ENCODE peak calls at places on chromosomes 6 and 20, in six cellular contexts. Q is lung, E is colonic mucosa, F is BE2C, S is bronchial epithelial cell, D is uterus. Z is an unnamed sample. For H3K27me3, the result is how much of the 10 kb centered on the place peaks cover.

GRCh38 chr6:797479-798077 is 104.6 kb upstream of the EXOC2 start:
- DNase-seq in Q (peak), E (peak), F (peak), S (peak), D (no peak), Z (no peak)

GRCh38 chr6:167161895-167162467 is 4.2 kb upstream of the GPR31 start:
- DNase-seq in Q (no peak), E (no peak), F (no peak), S (peak), D (no peak), Z (no peak)

GRCh38 chr20:49562341-49563014 is 5.5 kb downstream of the PTGIS start:
- DNase-seq in Q (peak), E (peak), F (no peak), S (no peak), D (peak), Z (peak)

GRCh38 chr6:33768644-33769120 is 20.2 kb downstream of the LEMD2 start:
- DNase-seq in Q (peak), E (peak), F (peak), S (peak), D (peak), Z (peak)

GRCh38 chr6:149053848-149054558 is 263.5 kb upstream of the TAB2 start:
- DNase-seq in Q (no peak), E (no peak), F (no peak), S (no peak), D (no peak), Z (no peak)

GRCh38 chr6:166056637-166057036 is 111.0 kb downstream of the TBXT start:
- DNase-seq in Q (no peak), E (no peak), F (no peak), S (no peak), D (peak), Z (peak)

GRCh38 chr6:42453649-42454427 is 2.1 kb upstream of the TRERF1 start:
- DNase-seq in Q (no peak), E (peak), F (no peak), S (peak), D (peak), Z (peak)

GRCh38 chr20:62571667-62572344 is 70.5 kb upstream of the SLCO4A1 start:
- DNase-seq in Q (no peak), E (no peak), F (peak), S (no peak), D (no peak), Z (no peak)

GRCh38 chr6:106163446-106163965 is 77.4 kb downstream of the PRDM1 start:
- DNase-seq in Q (no peak), E (peak), F (no peak), S (no peak), D (peak), Z (no peak)

GRCh38 chr6:4504700-4505099 is 271.5 kb upstream of the CDYL start:
- DNase-seq in Q (no peak), E (no peak), F (no peak), S (no peak), D (no peak), Z (no peak)

GRCh38 chr6:14200047-14200446 is 82.5 kb downstream of the CD83 start:
- DNase-seq in Q (no peak), E (no peak), F (no peak), S (peak), D (no peak), Z (no peak)

GRCh38 chr6:20891161-20891560 is 356.9 kb downstream of the CDKAL1 start:
- DNase-seq in Q (no peak), E (no peak), F (no peak), S (peak), D (no peak), Z (no peak)

GRCh38 chr20:57335392-57335791 is 5.8 kb downstream of the SPO11 start:
- DNase-seq in Q (no peak), E (no peak), F (no peak), S (peak), D (no peak), Z (no peak)

GRCh38 chr6:101434601-101435000 is 41.1 kb downstream of the GRIK2 start:
- DNase-seq in Q (no peak), E (no peak), F (no peak), S (no peak), D (no peak), Z (no peak)

GRCh38 chr6:11830105-11830504 is 51.5 kb upstream of the ADTRP start:
- DNase-seq in Q (no peak), E (no peak), F (no peak), S (no peak), D (no peak), Z (no peak)

GRCh38 chr6:161273356-161273751 is 507 bp downstream of the AGPAT4 start:
- DNase-seq in Q (no peak), E (no peak), F (no peak), S (peak), D (no peak), Z (no peak)

GRCh38 chr6:148682990-148683389 is 63.8 kb upstream of the UST start:
- DNase-seq in Q (no peak), E (no peak), F (no peak), S (no peak), D (no peak), Z (no peak)

GRCh38 chr20:63317061-63317460 is 24.1 kb downstream of the COL20A1 start:
- DNase-seq in Q (no peak), E (no peak), F (no peak), S (no peak), D (no peak), Z (no peak)

GRCh38 chr6:127976111-127976510 is 75.3 kb upstream of the THEMIS start:
- DNase-seq in Q (no peak), E (no peak), F (no peak), S (no peak), D (no peak), Z (no peak)

GRCh38 chr6:5671162-5671561 is 335.6 kb downstream of the NRN1 start:
- DNase-seq in Q (no peak), E (no peak), F (no peak), S (peak), D (peak), Z (no peak)

GRCh38 chr6:149921361-149921760 is 1.6 kb downstream of the RAET1G start:
- DNase-seq in Q (no peak), E (no peak), F (no peak), S (no peak), D (peak), Z (peak)

GRCh38 chr20:36217226-36217625 is 19.1 kb upstream of the AAR2 start:
- DNase-seq in Q (no peak), E (no peak), F (no peak), S (no peak), D (no peak), Z (no peak)

GRCh38 chr6:26020291-26020982 is 57.8 kb downstream of the TRIM38 start:
- DNase-seq in Q (peak), E (peak), F (peak), S (peak), D (peak), Z (peak)

GRCh38 chr20:63217706-63218105 is 1.8 kb upstream of the YTHDF1 start:
- DNase-seq in Q (no peak), E (no peak), F (no peak), S (no peak), D (no peak), Z (no peak)

GRCh38 chr6:138546733-138547185 is 47.5 kb upstream of the NHSL1 start:
- DNase-seq in Q (no peak), E (no peak), F (no peak), S (peak), D (no peak), Z (no peak)

GRCh38 chr20:64077876-64078551 is 1.3 kb downstream of the RGS19 start:
- DNase-seq in Q (no peak), E (peak), F (no peak), S (no peak), D (no peak), Z (no peak)

GRCh38 chr6:147204843-147205311 is 660 bp downstream of the STXBP5 start:
- DNase-seq in Q (no peak), E (no peak), F (no peak), S (peak), D (no peak), Z (no peak)

GRCh38 chr6:149963462-149964242 is at the start of gene ULBP1:
- DNase-seq in Q (peak), E (peak), F (peak), S (peak), D (peak), Z (peak)

GRCh38 chr6:168704678-168705077 is 263.7 kb downstream of the SMOC2 start:
- DNase-seq in Q (no peak), E (no peak), F (no peak), S (no peak), D (no peak), Z (no peak)

GRCh38 chr6:81606965-81607381 is 145.5 kb downstream of the TENT5A start:
- DNase-seq in Q (no peak), E (no peak), F (no peak), S (peak), D (no peak), Z (no peak)

GRCh38 chr20:36538026-36538764 is 3.1 kb upstream of the MYL9 start:
- DNase-seq in Q (no peak), E (no peak), F (no peak), S (no peak), D (no peak), Z (peak)

GRCh38 chr20:59001449-59002171 is 5.4 kb downstream of the CTSZ start:
- DNase-seq in Q (no peak), E (no peak), F (no peak), S (no peak), D (no peak), Z (no peak)

GRCh38 chr20:59002388-59002787 is 4.7 kb downstream of the CTSZ start:
- DNase-seq in Q (no peak), E (no peak), F (no peak), S (no peak), D (no peak), Z (no peak)

GRCh38 chr20:59004493-59004762 is 2.6 kb downstream of the CTSZ start:
- DNase-seq in Q (no peak), E (no peak), F (no peak), S (no peak), D (no peak), Z (peak)

GRCh38 chr20:59003836-59004492 is 3.1 kb downstream of the CTSZ start:
- DNase-seq in Q (no peak), E (no peak), F (no peak), S (no peak), D (no peak), Z (peak)

DNA sequence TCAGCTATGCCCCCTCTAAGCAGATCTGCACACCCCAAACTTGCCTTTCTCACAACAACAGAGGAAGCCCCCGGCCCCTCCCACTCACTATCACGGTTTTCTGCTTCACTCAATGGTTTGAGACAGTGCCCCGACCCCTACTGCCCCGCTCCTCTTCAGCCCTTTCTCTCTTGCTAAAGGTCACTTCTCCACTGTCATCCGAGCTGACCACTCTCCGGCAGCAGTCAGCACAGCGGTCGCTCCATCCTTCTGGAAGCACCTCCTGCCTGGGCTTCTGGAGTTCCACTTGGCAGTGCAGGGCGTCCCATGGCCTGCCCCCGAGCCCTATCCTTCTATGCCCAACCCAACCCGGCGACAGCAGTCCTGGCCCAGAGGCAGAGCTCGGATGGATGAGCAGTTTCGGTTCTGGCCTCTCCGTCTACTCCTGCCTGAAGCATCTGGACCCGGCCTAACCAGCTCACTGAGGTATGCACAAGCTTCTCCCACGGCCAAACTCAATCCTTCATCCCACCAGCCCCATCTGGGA is 4.1 kb downstream of the CTSZ start:
- DNase-seq in Q (no peak), E (no peak), F (no peak), S (no peak), D (no peak), Z (peak)
- TF ChIP-seq CTCF in Q (no peak), E (no peak), F (no peak), S (no peak), D (no peak), Z (no peak)

GRCh38 chr20:40698744-40699143 is 9.7 kb upstream of the MAFB start:
- DNase-seq in Q (no peak), E (no peak), F (no peak), S (no peak), D (no peak), Z (no peak)

GRCh38 chr20:40697466-40697987 is 8.5 kb upstream of the MAFB start:
- DNase-seq in Q (no peak), E (no peak), F (no peak), S (no peak), D (no peak), Z (no peak)

GRCh38 chr20:40694246-40694645 is 5.2 kb upstream of the MAFB start:
- DNase-seq in Q (no peak), E (no peak), F (no peak), S (no peak), D (no peak), Z (no peak)

GRCh38 chr20:40695214-40695613 is 6.2 kb upstream of the MAFB start:
- DNase-seq in Q (no peak), E (no peak), F (no peak), S (no peak), D (no peak), Z (no peak)

GRCh38 chr20:40698281-40698680 is 9.2 kb upstream of the MAFB start:
- DNase-seq in Q (no peak), E (no peak), F (no peak), S (no peak), D (no peak), Z (no peak)
- H3K27me3 ChIP-seq in Q (under half), E (under half), F (under half), S (under half), D (under half), Z (under half)

GRCh38 chr6:35733633-35734032 is 3.2 kb upstream of the ARMC12 start:
- DNase-seq in Q (no peak), E (no peak), F (no peak), S (no peak), D (no peak), Z (no peak)

GRCh38 chr6:35729722-35730121 is 7.1 kb upstream of the ARMC12 start:
- DNase-seq in Q (no peak), E (peak), F (no peak), S (no peak), D (no peak), Z (no peak)

GRCh38 chr6:35730745-35731413 is 6.0 kb upstream of the ARMC12 start:
- DNase-seq in Q (no peak), E (no peak), F (no peak), S (no peak), D (no peak), Z (no peak)

GRCh38 chr6:35731414-35731735 is 5.5 kb upstream of the ARMC12 start:
- DNase-seq in Q (peak), E (peak), F (peak), S (peak), D (peak), Z (peak)

GRCh38 chr6:35731736-35732532 is 4.9 kb upstream of the ARMC12 start:
- DNase-seq in Q (peak), E (peak), F (peak), S (peak), D (peak), Z (peak)
- TF ChIP-seq CTCF in Q (no peak), E (no peak), F (no peak), S (no peak), D (peak), Z (peak)

GRCh38 chr6:116406678-116407345 is 36.1 kb downstream of the DSE start:
- DNase-seq in Q (no peak), E (no peak), F (no peak), S (no peak), D (no peak), Z (no peak)

GRCh38 chr6:116405663-116406329 is 35.0 kb downstream of the DSE start:
- DNase-seq in Q (no peak), E (no peak), F (no peak), S (peak), D (no peak), Z (no peak)

GRCh38 chr6:116403205-116403604 is 32.5 kb downstream of the DSE start:
- DNase-seq in Q (no peak), E (no peak), F (no peak), S (no peak), D (no peak), Z (no peak)

GRCh38 chr6:116404706-116405105 is 34.0 kb downstream of the DSE start:
- DNase-seq in Q (no peak), E (no peak), F (no peak), S (no peak), D (no peak), Z (no peak)

DNA sequence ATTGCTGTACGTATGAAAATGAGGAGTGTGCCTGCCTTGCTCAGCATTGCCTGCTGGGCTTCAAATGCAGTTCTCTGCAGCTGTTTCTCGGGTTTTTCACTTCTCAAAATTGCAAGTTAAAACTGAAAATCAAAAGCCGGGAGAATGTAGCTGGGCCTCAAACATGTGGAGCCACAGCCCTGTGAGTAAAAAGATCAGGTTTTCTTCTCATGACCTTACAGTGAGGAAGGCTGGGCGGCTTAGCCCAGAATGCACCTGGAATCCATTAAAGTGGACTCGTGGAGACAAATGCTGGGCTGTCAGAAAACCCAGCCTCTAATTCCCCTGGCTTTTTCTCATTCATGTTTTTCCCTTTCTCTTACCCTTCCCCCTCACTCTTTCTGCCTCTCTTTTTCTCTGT is 34.4 kb downstream of the DSE start:
- DNase-seq in Q (no peak), E (no peak), F (no peak), S (no peak), D (peak), Z (no peak)
- H3K27me3 ChIP-seq in Q (under half), E (under half), F (under half), S (under half), D (under half), Z (under half)

DNA sequence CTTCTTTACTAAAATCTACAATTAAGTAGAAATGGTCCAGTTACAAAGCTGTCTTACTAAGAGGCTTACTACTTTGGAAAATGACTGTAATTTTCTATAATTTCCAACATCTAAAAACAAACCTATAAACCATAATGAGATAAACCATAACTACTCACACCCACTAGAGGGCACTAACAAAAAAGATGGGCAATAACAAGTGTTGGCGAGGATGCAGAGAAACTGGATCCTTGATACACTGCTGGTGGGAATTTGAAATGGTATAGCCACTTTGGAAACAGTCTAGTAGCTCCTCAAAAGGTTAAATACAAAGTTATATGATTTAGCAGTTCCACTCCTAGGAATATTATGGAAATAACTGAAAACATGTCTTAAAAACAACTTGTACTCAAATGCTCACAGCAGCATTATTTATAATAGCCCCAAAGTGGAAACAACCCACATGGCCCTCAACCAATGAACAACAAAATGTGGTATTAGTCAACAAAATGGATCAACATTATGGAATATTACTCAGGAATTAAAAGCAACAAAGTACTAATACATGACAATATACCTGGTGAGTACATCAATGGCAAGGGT is 50.6 kb downstream of the GJA10 start:
- DNase-seq in Q (no peak), E (no peak), F (no peak), S (peak), D (no peak), Z (no peak)
- TF ChIP-seq CTCF in Q (no peak), E (peak), F (peak), S (no peak), D (no peak), Z (no peak)

Z was measured in tibial artery.